ENCODE peak calls at places on chromosomes 11 and 22, in five cellular contexts. V is brain microvascular endothelial cell, N is cardiac fibroblast, F is dorsolateral prefrontal cortex, E is HFF-Myc. Y is an unnamed sample.

GRCh38 chr11:61888043-61888442 is 3.3 kb downstream of the FADS3 start:
- DNase-seq in V (peak; percentile 86), E (no peak), F (no peak), N (peak; percentile 97), Y (peak; percentile 92)

GRCh38 chr11:117830674-117831351 is 6.3 kb upstream of the FXYD2 start:
- DNase-seq in F (peak; percentile 10), E (no peak), V (no peak), N (no peak), Y (no peak)

GRCh38 chr11:117172678-117173421 is 5.7 kb upstream of the SIDT2 start:
- DNase-seq in F (no peak), V (peak; percentile 8), E (no peak), N (peak; percentile 52), Y (no peak)

GRCh38 chr22:37328017-37328416 is 45.7 kb downstream of the CYTH4 start:
- DNase-seq in E (peak; percentile 95), V (peak; percentile 82), F (no peak), N (peak; percentile 92), Y (peak; percentile 39)

GRCh38 chr22:37498289-37498909 is 12.2 kb upstream of the MFNG start:
- DNase-seq in V (no peak), N (no peak), E (no peak), F (no peak), Y (no peak)

GRCh38 chr11:9703280-9703679 is 39.4 kb downstream of the SWAP70 start:
- DNase-seq in N (no peak), V (no peak), F (no peak), E (no peak), Y (no peak)

GRCh38 chr11:58392741-58393140 is 13.9 kb downstream of the OR5B3 start:
- DNase-seq in V (no peak), N (peak; percentile 3), E (no peak), F (no peak), Y (no peak)

GRCh38 chr11:33533668-33534067 is 167.0 kb downstream of the C11orf91 start:
- DNase-seq in F (no peak), E (no peak), V (no peak), N (peak; percentile 46), Y (no peak)

GRCh38 chr11:62266558-62266957 is 3.4 kb upstream of the SCGB2A2 start:
- DNase-seq in V (no peak), E (no peak), F (no peak), N (peak; percentile 80), Y (peak; percentile 64)

GRCh38 chr11:25943777-25944661 is 387.9 kb upstream of the ANO3 start:
- DNase-seq in N (no peak), V (no peak), E (no peak), F (no peak), Y (no peak)

GRCh38 chr11:74005721-74006517 is 3.0 kb downstream of the UCP3 start:
- DNase-seq in E (no peak), F (no peak), N (no peak), V (no peak), Y (no peak)

GRCh38 chr11:66970808-66971442 is 4.2 kb upstream of the C11orf86 start:
- DNase-seq in V (peak; percentile 99), N (peak; percentile 100), F (no peak), E (peak; percentile 96), Y (peak; percentile 92)

GRCh38 chr22:27405672-27406388 is 395.7 kb downstream of the MN1 start:
- DNase-seq in E (no peak), F (peak; percentile 41), N (peak; percentile 69), V (no peak), Y (peak; percentile 56)

GRCh38 chr11:29272019-29272654 is 744.7 kb downstream of the KCNA4 start:
- DNase-seq in F (no peak), N (peak; percentile 81), E (no peak), V (peak; percentile 56), Y (no peak)

GRCh38 chr22:36564422-36565151 is 35.6 kb upstream of the EIF3D start:
- DNase-seq in F (no peak), V (no peak), E (no peak), N (no peak), Y (no peak)

GRCh38 chr11:30564994-30565393 is 21.2 kb downstream of the MPPED2 start:
- DNase-seq in F (peak; percentile 38), V (no peak), E (no peak), N (no peak), Y (no peak)

GRCh38 chr22:31768422-31769059 is 14.7 kb downstream of the DEPDC5 start:
- DNase-seq in E (no peak), N (no peak), F (no peak), V (no peak), Y (no peak)

GRCh38 chr11:1361882-1362281 is 27.9 kb upstream of the BRSK2 start:
- DNase-seq in N (no peak), V (no peak), E (no peak), F (no peak), Y (no peak)

GRCh38 chr11:105824494-105825013 is 197.5 kb downstream of the MSANTD4 start:
- DNase-seq in N (no peak), E (no peak), V (no peak), F (no peak), Y (no peak)

GRCh38 chr22:35205141-35205775 is 52.0 kb upstream of the HMGXB4 start:
- DNase-seq in E (no peak), V (no peak), N (no peak), F (no peak), Y (no peak)

GRCh38 chr11:36239636-36240035 is 49.6 kb downstream of the COMMD9 start:
- DNase-seq in F (peak; percentile 45), E (no peak), N (no peak), V (no peak), Y (no peak)

GRCh38 chr11:18669211-18669593 is 29.4 kb upstream of the TMEM86A start:
- DNase-seq in N (peak; percentile 15), E (no peak), V (no peak), F (no peak), Y (peak; percentile 17)

GRCh38 chr11:128039140-128040021 is 548.0 kb downstream of the ETS1 start:
- DNase-seq in E (peak; percentile 87), F (no peak), N (peak; percentile 88), V (peak; percentile 45), Y (peak; percentile 93)

GRCh38 chr11:16764888-16765287 is 26.4 kb downstream of the C11orf58 start:
- DNase-seq in V (no peak), N (no peak), E (no peak), F (no peak), Y (no peak)

GRCh38 chr11:75403037-75403436 is 3.7 kb downstream of the RPS3 start:
- DNase-seq in N (no peak), V (no peak), F (no peak), E (no peak), Y (no peak)

GRCh38 chr11:34480339-34480738 is 33.3 kb downstream of the ELF5 start:
- DNase-seq in N (no peak), F (no peak), E (no peak), V (peak; percentile 53), Y (no peak)

GRCh38 chr22:33605686-33606085 is 314.6 kb downstream of the LARGE1 start:
- DNase-seq in V (no peak), E (no peak), F (no peak), N (no peak), Y (no peak)

GRCh38 chr11:5891216-5891800 is 1.7 kb upstream of the OR52E5 start:
- DNase-seq in F (no peak), E (no peak), V (no peak), N (peak; percentile 36), Y (no peak)

GRCh38 chr11:2898366-2899079 is 12.9 kb upstream of the CDKN1C start:
- DNase-seq in N (peak; percentile 93), V (peak; percentile 89), E (peak; percentile 82), F (no peak), Y (peak; percentile 80)

GRCh38 chr22:46010177-46010867 is 33.4 kb upstream of the WNT7B start:
- DNase-seq in F (no peak), N (peak; percentile 78), V (no peak), E (no peak), Y (peak; percentile 64)

GRCh38 chr22:46008291-46008690 is 31.3 kb upstream of the WNT7B start:
- DNase-seq in V (no peak), E (no peak), N (no peak), F (no peak), Y (peak; percentile 49)

GRCh38 chr22:46009730-46010129 is 32.8 kb upstream of the WNT7B start:
- DNase-seq in F (no peak), N (no peak), V (no peak), E (no peak), Y (no peak)

GRCh38 chr22:46007848-46008261 is 30.9 kb upstream of the WNT7B start:
- DNase-seq in N (peak; percentile 91), F (no peak), E (peak; percentile 60), V (peak; percentile 62), Y (peak; percentile 98)

GRCh38 chr22:46008836-46009596 is 32.1 kb upstream of the WNT7B start:
- DNase-seq in F (no peak), V (no peak), E (no peak), N (no peak), Y (peak; percentile 66)
- H3K4me3 ChIP-seq in F (no peak overlapping the region), V (no peak overlapping the region), E (no peak overlapping the region), N (no peak overlapping the region), Y (no peak overlapping the region)

DNA sequence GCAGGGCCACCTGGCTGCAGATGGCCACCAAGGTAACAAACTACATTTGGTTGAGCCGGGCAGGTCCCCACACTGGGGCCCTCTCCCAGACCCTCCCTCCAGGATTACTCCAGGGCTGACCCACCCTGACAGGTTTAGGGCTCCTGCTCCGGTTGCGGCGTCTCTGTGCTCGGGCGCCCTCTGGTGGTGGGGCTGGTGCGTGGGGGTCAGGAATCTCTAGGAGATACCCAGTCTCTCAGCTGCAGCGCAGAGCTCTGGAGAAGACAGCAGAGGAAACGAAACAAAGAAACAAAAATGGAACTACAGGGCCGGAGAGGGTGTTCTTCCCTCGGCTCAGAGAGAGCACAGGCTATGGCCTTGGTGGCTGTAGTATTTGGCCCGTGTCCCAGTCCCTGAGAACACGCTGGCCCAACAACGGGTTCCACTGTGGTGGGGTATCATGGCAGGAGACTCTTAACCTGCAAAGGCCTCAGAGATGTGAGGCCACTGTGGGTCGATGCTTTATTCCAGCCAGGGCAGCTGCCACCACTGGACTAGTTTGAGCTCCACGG is 2.4 kb downstream of the C11orf96 start:
- DNase-seq in E (no peak), V (peak; percentile 61), F (no peak), N (peak; percentile 59), Y (peak; percentile 55)
- H3K4me3 ChIP-seq in E (no peak overlapping the region), V (peak overlapping the region; percentile 64), F (peak overlapping the region; percentile 75), N (no peak overlapping the region), Y (no peak overlapping the region)

DNA sequence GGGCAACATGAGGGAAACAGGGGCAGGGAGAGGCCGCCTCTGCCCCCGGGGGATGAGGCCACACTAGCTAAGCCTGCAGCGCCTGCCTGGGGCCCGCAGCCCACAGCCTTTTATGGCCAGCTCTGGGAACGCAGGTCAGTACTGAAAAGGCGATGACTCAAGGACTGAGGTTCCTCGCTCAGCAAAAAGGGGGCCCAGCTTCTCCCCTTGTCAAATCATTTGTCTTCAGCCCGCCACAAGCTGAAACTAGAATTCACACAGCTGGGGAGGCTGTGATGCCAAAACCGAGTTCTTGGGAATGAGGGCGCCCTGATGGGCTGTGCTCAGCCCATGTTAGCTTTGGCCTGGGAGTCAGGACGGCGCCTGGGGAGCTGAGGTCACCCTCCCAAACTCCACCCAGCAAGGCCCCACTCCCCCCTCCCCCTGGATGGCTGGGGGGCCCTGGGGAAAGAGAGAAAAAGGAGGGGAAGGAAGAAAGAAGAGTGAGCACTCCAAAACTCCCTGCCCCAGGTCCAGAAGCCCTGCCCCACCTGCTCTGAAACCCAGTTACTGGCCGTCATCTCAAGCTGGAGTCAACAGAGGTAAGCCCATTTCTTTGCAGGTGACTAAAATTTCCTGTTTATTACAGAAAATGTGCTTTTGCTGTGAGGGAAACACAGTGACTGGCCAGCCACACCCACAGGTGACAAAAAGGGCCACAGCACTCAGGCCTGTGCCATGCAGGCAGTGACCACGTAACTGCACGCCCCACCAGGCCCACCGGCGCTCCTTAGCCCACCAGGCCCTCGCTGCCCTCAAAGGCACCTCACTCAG is 13.7 kb downstream of the EHD1 start:
- DNase-seq in N (peak; percentile 94), F (no peak), V (peak; percentile 72), E (no peak), Y (peak; percentile 94)
- H3K4me3 ChIP-seq in N (no peak overlapping the region), F (no peak overlapping the region), V (no peak overlapping the region), E (no peak overlapping the region), Y (no peak overlapping the region)

GRCh38 chr11:108084811-108085210 is 36.6 kb upstream of the ACAT1 start:
- DNase-seq in N (no peak), F (no peak), E (no peak), V (no peak), Y (no peak)
- H3K4me3 ChIP-seq in N (no peak overlapping the region), F (no peak overlapping the region), E (no peak overlapping the region), V (no peak overlapping the region), Y (no peak overlapping the region)